ENCODE peak calls at places on chromosomes 7 and 10, in four cellular contexts. One of them, this sample, is unnamed.

GRCh38 chr7:122310119-122311021 is 5.8 kb upstream of the FEZF1 start:
- DNase-seq in K562: no peak
- DNase-seq in A549: no peak
- DNase-seq in WTC11: peak; percentile 92
- DNase-seq in this sample: no peak

GRCh38 chr7:82600601-82601000 is 157.0 kb upstream of the CACNA2D1 start:
- DNase-seq in K562: no peak
- DNase-seq in A549: no peak
- DNase-seq in WTC11: no peak
- DNase-seq in this sample: no peak

GRCh38 chr10:130436633-130437032 is 300.4 kb downstream of the GLRX3 start:
- DNase-seq in A549: no peak
- DNase-seq in WTC11: no peak
- DNase-seq in K562: no peak
- DNase-seq in this sample: no peak

GRCh38 chr10:62380002-62380401 is 5.8 kb downstream of the ZNF365 start:
- DNase-seq in K562: no peak
- DNase-seq in WTC11: no peak
- DNase-seq in A549: peak; percentile 43
- DNase-seq in this sample: peak; percentile 10

GRCh38 chr10:122114156-122114747 is 125.3 kb downstream of the TACC2 start:
- DNase-seq in K562: no peak
- DNase-seq in WTC11: no peak
- DNase-seq in A549: no peak
- DNase-seq in this sample: no peak

GRCh38 chr7:95811846-95812445 is 39.6 kb downstream of the DYNC1I1 start:
- DNase-seq in WTC11: no peak
- DNase-seq in A549: no peak
- DNase-seq in K562: no peak
- DNase-seq in this sample: no peak

GRCh38 chr10:43045246-43045621 is 31.6 kb upstream of the RET start:
- DNase-seq in WTC11: no peak
- DNase-seq in K562: no peak
- DNase-seq in A549: no peak
- DNase-seq in this sample: no peak

GRCh38 chr10:27104919-27105318 is 4.6 kb upstream of the ANKRD26 start:
- DNase-seq in WTC11: no peak
- DNase-seq in K562: no peak
- DNase-seq in A549: no peak
- DNase-seq in this sample: no peak

GRCh38 chr7:44979481-44980392 is 922 bp upstream of the MYO1G start:
- DNase-seq in WTC11: no peak
- DNase-seq in A549: no peak
- DNase-seq in K562: no peak
- DNase-seq in this sample: no peak

GRCh38 chr10:59337254-59337653 is 25.1 kb downstream of the FAM13C start:
- DNase-seq in A549: no peak
- DNase-seq in WTC11: no peak
- DNase-seq in K562: no peak
- DNase-seq in this sample: peak; percentile 21

GRCh38 chr7:81831883-81832282 is 62.0 kb upstream of the HGF start:
- DNase-seq in WTC11: no peak
- DNase-seq in K562: no peak
- DNase-seq in A549: no peak
- DNase-seq in this sample: no peak

GRCh38 chr7:29284586-29285450 is 90.2 kb downstream of the CHN2 start:
- DNase-seq in WTC11: no peak
- DNase-seq in K562: no peak
- DNase-seq in A549: no peak
- DNase-seq in this sample: no peak

GRCh38 chr7:35676211-35676610 is 18.7 kb downstream of the HERPUD2 start:
- DNase-seq in WTC11: no peak
- DNase-seq in K562: peak; percentile 17
- DNase-seq in A549: no peak
- DNase-seq in this sample: no peak

GRCh38 chr7:17843041-17843440 is 97.3 kb downstream of the SNX13 start:
- DNase-seq in K562: no peak
- DNase-seq in WTC11: no peak
- DNase-seq in A549: no peak
- DNase-seq in this sample: no peak

DNA sequence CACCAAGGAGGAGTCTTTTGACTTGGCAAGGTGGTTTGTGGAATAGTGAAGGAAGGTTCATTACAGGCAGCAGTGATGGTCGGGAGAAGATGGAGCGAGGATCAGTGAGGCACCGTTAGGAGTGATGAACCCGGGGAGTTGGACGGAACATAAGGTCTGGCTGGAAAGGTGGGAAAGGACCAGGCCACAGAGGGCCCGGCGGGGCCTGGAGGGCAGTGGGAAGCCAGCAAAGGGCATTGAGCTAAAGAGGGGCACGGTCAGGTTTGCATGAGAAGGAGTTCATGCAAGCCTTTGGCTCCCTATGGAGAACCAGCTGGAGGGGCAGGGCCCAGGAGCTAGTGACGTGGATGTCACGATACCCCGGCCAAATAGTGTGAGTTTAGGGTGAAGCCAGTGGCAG is 46.2 kb upstream of the RABGEF1 start:
- DNase-seq in A549: no peak
- DNase-seq in WTC11: no peak
- DNase-seq in K562: no peak
- DNase-seq in this sample: no peak
- TF ChIP-seq NR3C1 in A549: no peak
- TF ChIP-seq NR3C1 in WTC11: no peak
- TF ChIP-seq NR3C1 in K562: no peak
- TF ChIP-seq NR3C1 in this sample: no peak

GRCh38 chr10:107583974-107584373 is 419.5 kb upstream of the SORCS1 start:
- DNase-seq in A549: no peak
- DNase-seq in WTC11: no peak
- DNase-seq in K562: no peak
- DNase-seq in this sample: no peak

GRCh38 chr10:107585630-107586029 is 421.1 kb upstream of the SORCS1 start:
- DNase-seq in K562: no peak
- DNase-seq in A549: no peak
- DNase-seq in WTC11: no peak
- DNase-seq in this sample: no peak

DNA sequence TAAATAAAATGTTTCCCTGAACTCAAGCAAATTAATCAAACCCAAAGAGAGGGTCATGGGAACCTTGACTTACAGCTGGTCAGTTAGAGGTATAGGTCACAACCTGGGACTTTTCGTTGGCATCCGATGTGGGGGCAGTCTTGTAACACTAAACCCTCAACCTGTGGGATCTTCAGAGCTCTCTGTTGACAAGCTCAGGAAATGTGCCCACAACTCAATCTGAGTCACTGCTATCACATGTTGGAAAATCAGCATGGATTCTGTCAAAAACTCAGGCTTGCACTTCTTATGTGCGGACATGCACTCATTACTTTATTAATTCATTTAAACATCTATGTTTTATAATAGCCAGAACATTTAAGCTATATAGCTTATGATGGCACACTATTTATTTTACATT is 424.6 kb upstream of the SORCS1 start:
- DNase-seq in WTC11: no peak
- DNase-seq in A549: no peak
- DNase-seq in K562: no peak
- DNase-seq in this sample: no peak
- TF ChIP-seq NR3C1 in WTC11: no peak
- TF ChIP-seq NR3C1 in A549: no peak
- TF ChIP-seq NR3C1 in K562: no peak
- TF ChIP-seq NR3C1 in this sample: no peak

DNA sequence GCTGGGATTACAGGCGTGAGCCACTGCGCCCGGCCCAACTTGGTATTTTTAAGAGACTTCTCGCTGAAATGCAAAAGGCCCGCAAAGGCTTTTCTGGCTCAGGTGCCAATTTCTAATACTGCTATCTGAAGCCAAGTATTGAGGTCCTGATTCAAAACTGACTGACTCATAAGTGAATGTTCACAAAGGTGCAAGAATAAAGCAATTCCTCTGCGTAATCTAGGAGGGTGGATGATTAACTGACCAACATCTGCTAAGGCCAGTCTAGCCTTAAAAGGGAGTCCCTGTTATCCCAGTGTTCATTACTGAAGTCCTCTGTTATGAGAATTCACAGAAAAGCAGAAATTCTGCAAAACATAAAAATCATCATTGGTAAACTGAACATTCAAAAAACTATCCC is 111.4 kb downstream of the SRPK2 start:
- DNase-seq in WTC11: no peak
- DNase-seq in A549: peak; percentile 39
- DNase-seq in K562: no peak
- DNase-seq in this sample: no peak
- TF ChIP-seq NR3C1 in WTC11: no peak
- TF ChIP-seq NR3C1 in A549: no peak
- TF ChIP-seq NR3C1 in K562: no peak
- TF ChIP-seq NR3C1 in this sample: no peak

DNA sequence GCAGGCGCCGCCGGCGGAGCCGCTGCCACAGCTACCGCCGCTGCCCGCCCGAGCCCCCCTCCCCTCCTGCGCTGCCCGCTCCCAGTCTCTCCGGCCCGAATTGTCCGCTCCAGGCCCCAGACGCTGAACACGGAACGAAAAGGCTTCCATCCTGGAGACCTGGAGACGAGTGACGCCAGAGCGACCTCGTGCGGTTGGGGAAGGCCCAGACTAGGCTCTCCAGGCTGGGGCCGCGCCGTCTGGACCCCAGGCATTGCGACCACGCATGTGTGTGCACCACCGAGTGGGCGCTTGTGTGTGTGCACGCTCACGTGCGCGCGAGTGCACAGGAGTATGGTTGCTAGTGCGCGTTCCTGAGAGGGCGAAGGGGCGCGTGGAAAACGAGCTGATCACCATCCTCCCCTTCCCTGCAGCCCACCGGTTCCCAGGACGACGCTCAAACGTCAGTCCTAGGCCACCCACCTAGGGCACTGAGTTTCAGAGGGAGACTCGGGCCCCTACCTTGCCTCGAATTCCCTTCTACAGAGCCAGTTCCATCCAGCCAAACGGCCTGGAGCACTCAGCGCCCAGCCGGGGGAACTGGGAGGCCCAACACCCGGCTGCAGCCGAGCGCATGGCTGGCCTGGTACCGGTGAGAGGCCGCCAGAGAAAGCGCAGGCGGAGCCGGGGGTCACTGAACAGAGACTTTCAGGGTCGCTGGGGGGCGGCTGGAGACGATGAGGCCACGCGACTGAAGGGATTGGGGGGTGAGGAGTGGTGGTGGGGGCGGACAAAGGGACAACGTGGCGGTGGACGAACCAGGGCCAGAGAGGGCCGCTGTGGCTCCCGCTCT is 11.6 kb downstream of the LBX1 start:
- DNase-seq in A549: peak; percentile 71
- DNase-seq in K562: peak; percentile 60
- DNase-seq in WTC11: peak; percentile 89
- DNase-seq in this sample: peak; percentile 35
- TF ChIP-seq NR3C1 in A549: no peak
- TF ChIP-seq NR3C1 in K562: no peak
- TF ChIP-seq NR3C1 in WTC11: no peak
- TF ChIP-seq NR3C1 in this sample: no peak

DNA sequence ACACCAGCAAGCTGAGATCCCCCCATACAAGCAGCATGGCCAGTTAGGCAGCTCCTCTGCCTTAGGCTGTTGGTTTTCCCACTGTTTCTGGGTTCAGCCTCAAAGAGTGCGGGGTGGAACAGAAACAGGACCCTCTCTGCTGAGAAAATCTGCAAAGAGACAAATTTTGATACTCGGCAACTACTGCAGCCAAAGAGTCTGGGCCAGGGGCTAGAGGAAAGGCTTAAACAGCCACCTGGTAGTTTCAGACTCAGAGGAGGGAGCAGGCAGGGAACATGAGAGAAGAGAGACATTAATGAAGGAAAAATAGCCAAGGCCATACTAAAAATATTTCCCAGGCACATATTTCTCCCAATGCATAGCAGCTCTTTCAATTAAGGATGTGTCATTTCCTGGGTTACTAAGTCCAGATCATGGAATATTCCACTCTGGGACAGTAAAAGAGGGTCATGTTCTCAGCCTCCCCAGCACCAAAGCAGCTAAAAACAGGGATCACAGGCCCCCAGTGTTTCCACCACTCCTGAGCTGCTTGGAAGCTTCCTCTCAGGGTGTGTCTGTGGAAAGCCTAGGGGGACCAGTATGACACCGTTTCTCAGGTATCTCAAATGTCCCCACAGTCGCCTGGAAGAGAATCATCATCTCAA is 29.8 kb downstream of the PDLIM1 start:
- DNase-seq in WTC11: no peak
- DNase-seq in K562: no peak
- DNase-seq in A549: no peak
- DNase-seq in this sample: no peak
- TF ChIP-seq NR3C1 in WTC11: no peak
- TF ChIP-seq NR3C1 in K562: no peak
- TF ChIP-seq NR3C1 in A549: no peak
- TF ChIP-seq NR3C1 in this sample: no peak

This sample was measured in HepG2.